ENCODE peak calls at places on chromosomes 2 and 18, in ten cellular contexts. One of them, this sample, is unnamed.

GRCh38 chr18:32891797-32892196 is 119.0 kb upstream of the KLHL14 start:
- DNase-seq in mucosa of descending colon: no peak
- DNase-seq in IMR-90: no peak
- DNase-seq in astrocyte of the cerebellum: no peak
- DNase-seq in astrocyte of the spinal cord: no peak
- DNase-seq in choroid plexus epithelial cell: peak; percentile 9
- DNase-seq in Peyer's patch: no peak
- DNase-seq in cardiac fibroblast: no peak
- DNase-seq in A549: no peak
- DNase-seq in left ventricle myocardium inferior: no peak
- DNase-seq in this sample: no peak

GRCh38 chr2:62319061-62319460 is 123.1 kb downstream of the B3GNT2 start:
- DNase-seq in mucosa of descending colon: no peak
- DNase-seq in IMR-90: no peak
- DNase-seq in astrocyte of the cerebellum: no peak
- DNase-seq in astrocyte of the spinal cord: no peak
- DNase-seq in choroid plexus epithelial cell: no peak
- DNase-seq in Peyer's patch: no peak
- DNase-seq in cardiac fibroblast: no peak
- DNase-seq in A549: no peak
- DNase-seq in left ventricle myocardium inferior: no peak
- DNase-seq in this sample: no peak

GRCh38 chr2:3601561-3602271 is 6.8 kb downstream of the COLEC11 start:
- DNase-seq in mucosa of descending colon: no peak
- DNase-seq in IMR-90: no peak
- DNase-seq in astrocyte of the cerebellum: no peak
- DNase-seq in astrocyte of the spinal cord: no peak
- DNase-seq in choroid plexus epithelial cell: no peak
- DNase-seq in Peyer's patch: no peak
- DNase-seq in cardiac fibroblast: no peak
- DNase-seq in A549: no peak
- DNase-seq in left ventricle myocardium inferior: no peak
- DNase-seq in this sample: no peak

GRCh38 chr2:57868619-57869139 is 177.9 kb upstream of the VRK2 start:
- DNase-seq in mucosa of descending colon: no peak
- DNase-seq in IMR-90: no peak
- DNase-seq in astrocyte of the cerebellum: no peak
- DNase-seq in astrocyte of the spinal cord: no peak
- DNase-seq in choroid plexus epithelial cell: no peak
- DNase-seq in Peyer's patch: no peak
- DNase-seq in cardiac fibroblast: no peak
- DNase-seq in A549: peak; percentile 16
- DNase-seq in left ventricle myocardium inferior: no peak
- DNase-seq in this sample: no peak

GRCh38 chr2:219736196-219736595 is 108.8 kb downstream of the SLC4A3 start:
- DNase-seq in mucosa of descending colon: no peak
- DNase-seq in IMR-90: peak; percentile 81
- DNase-seq in astrocyte of the cerebellum: peak; percentile 78
- DNase-seq in astrocyte of the spinal cord: peak; percentile 80
- DNase-seq in choroid plexus epithelial cell: peak; percentile 85
- DNase-seq in Peyer's patch: no peak
- DNase-seq in cardiac fibroblast: peak; percentile 86
- DNase-seq in A549: peak; percentile 69
- DNase-seq in left ventricle myocardium inferior: no peak
- DNase-seq in this sample: peak; percentile 81

GRCh38 chr18:47204908-47205522 is 28.9 kb upstream of the IER3IP1 start:
- DNase-seq in mucosa of descending colon: peak; percentile 24
- DNase-seq in IMR-90: peak; percentile 27
- DNase-seq in astrocyte of the cerebellum: no peak
- DNase-seq in astrocyte of the spinal cord: peak; percentile 30
- DNase-seq in choroid plexus epithelial cell: peak; percentile 60
- DNase-seq in Peyer's patch: no peak
- DNase-seq in cardiac fibroblast: peak; percentile 56
- DNase-seq in A549: peak; percentile 33
- DNase-seq in left ventricle myocardium inferior: no peak
- DNase-seq in this sample: peak; percentile 42

GRCh38 chr2:55224761-55225261 is 7.3 kb downstream of the CLHC1 start:
- DNase-seq in mucosa of descending colon: no peak
- DNase-seq in IMR-90: no peak
- DNase-seq in astrocyte of the cerebellum: no peak
- DNase-seq in astrocyte of the spinal cord: no peak
- DNase-seq in choroid plexus epithelial cell: peak; percentile 4
- DNase-seq in Peyer's patch: no peak
- DNase-seq in cardiac fibroblast: no peak
- DNase-seq in A549: peak; percentile 37
- DNase-seq in left ventricle myocardium inferior: no peak
- DNase-seq in this sample: peak; percentile 44

GRCh38 chr2:11399113-11399762 is 54.8 kb upstream of the ROCK2 start:
- DNase-seq in mucosa of descending colon: no peak
- DNase-seq in IMR-90: no peak
- DNase-seq in astrocyte of the cerebellum: no peak
- DNase-seq in astrocyte of the spinal cord: no peak
- DNase-seq in choroid plexus epithelial cell: no peak
- DNase-seq in Peyer's patch: no peak
- DNase-seq in cardiac fibroblast: no peak
- DNase-seq in A549: no peak
- DNase-seq in left ventricle myocardium inferior: no peak
- DNase-seq in this sample: no peak

GRCh38 chr2:133213651-133214050 is 354.6 kb downstream of the NCKAP5 start:
- DNase-seq in mucosa of descending colon: no peak
- DNase-seq in IMR-90: peak; percentile 26
- DNase-seq in astrocyte of the cerebellum: no peak
- DNase-seq in astrocyte of the spinal cord: peak; percentile 4
- DNase-seq in choroid plexus epithelial cell: no peak
- DNase-seq in Peyer's patch: no peak
- DNase-seq in cardiac fibroblast: no peak
- DNase-seq in A549: no peak
- DNase-seq in left ventricle myocardium inferior: no peak
- DNase-seq in this sample: no peak

GRCh38 chr2:4763009-4763408 is 929.2 kb upstream of the SOX11 start:
- DNase-seq in mucosa of descending colon: no peak
- DNase-seq in IMR-90: no peak
- DNase-seq in astrocyte of the cerebellum: peak; percentile 3
- DNase-seq in astrocyte of the spinal cord: peak; percentile 20
- DNase-seq in choroid plexus epithelial cell: peak; percentile 35
- DNase-seq in Peyer's patch: no peak
- DNase-seq in cardiac fibroblast: no peak
- DNase-seq in A549: peak; percentile 33
- DNase-seq in left ventricle myocardium inferior: no peak
- DNase-seq in this sample: no peak

GRCh38 chr18:14100503-14101286 is 31.5 kb downstream of the ZNF519 start:
- DNase-seq in mucosa of descending colon: no peak
- DNase-seq in IMR-90: no peak
- DNase-seq in astrocyte of the cerebellum: no peak
- DNase-seq in astrocyte of the spinal cord: no peak
- DNase-seq in choroid plexus epithelial cell: no peak
- DNase-seq in Peyer's patch: no peak
- DNase-seq in cardiac fibroblast: no peak
- DNase-seq in A549: no peak
- DNase-seq in left ventricle myocardium inferior: no peak
- DNase-seq in this sample: no peak

GRCh38 chr18:14106906-14107305 is 25.3 kb downstream of the ZNF519 start:
- DNase-seq in mucosa of descending colon: no peak
- DNase-seq in IMR-90: no peak
- DNase-seq in astrocyte of the cerebellum: no peak
- DNase-seq in astrocyte of the spinal cord: no peak
- DNase-seq in choroid plexus epithelial cell: no peak
- DNase-seq in Peyer's patch: no peak
- DNase-seq in cardiac fibroblast: no peak
- DNase-seq in A549: no peak
- DNase-seq in left ventricle myocardium inferior: no peak
- DNase-seq in this sample: no peak

DNA sequence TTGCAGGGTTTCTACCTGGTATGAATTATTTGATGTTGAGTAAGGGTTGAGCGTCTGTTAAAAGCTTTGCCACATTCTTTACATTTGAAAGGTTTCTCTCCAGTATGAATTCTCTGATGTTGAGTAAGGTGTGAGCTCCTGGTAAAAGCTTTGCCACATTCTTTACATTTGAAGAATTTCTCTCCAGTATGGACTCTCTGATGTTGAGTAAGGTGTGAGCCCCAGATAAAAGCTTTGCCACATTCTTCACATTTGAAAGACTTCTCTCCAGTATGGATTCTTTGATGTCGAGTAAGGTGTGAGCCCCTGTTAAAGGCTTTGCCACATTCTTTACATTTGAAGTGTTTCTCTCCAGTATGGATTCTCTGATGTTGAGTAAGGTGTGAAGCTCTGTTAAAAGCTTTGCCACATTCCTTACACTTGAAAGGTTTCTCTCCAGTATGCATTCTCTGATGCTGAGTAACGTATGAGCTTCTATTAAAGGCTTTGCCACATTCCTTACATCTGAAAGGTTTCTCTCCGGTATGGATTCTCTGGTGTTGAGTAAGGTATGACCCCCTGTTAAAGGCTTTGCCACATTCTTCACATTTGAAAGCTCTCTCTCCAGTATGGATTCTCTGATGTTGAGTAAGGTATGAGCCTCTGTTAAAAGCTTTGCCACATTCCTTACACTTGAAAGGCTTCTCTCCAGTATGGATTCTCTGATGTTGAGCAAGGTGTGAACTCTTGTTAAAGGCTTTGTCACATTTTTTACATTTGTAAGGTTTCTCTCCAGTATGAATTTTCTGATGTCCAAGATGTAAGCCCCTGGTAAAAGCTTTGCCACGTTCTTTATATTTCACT is 27.1 kb downstream of the ZNF519 start:
- DNase-seq in mucosa of descending colon: no peak
- DNase-seq in IMR-90: no peak
- DNase-seq in astrocyte of the cerebellum: no peak
- DNase-seq in astrocyte of the spinal cord: no peak
- DNase-seq in choroid plexus epithelial cell: no peak
- DNase-seq in Peyer's patch: no peak
- DNase-seq in cardiac fibroblast: no peak
- DNase-seq in A549: no peak
- DNase-seq in left ventricle myocardium inferior: no peak
- DNase-seq in this sample: no peak
- H3K4me3 ChIP-seq in mucosa of descending colon: no peak overlapping the region
- H3K4me3 ChIP-seq in IMR-90: no peak overlapping the region
- H3K4me3 ChIP-seq in astrocyte of the cerebellum: no peak overlapping the region
- H3K4me3 ChIP-seq in astrocyte of the spinal cord: no peak overlapping the region
- H3K4me3 ChIP-seq in choroid plexus epithelial cell: no peak overlapping the region
- H3K4me3 ChIP-seq in Peyer's patch: no peak overlapping the region
- H3K4me3 ChIP-seq in cardiac fibroblast: no peak overlapping the region
- H3K4me3 ChIP-seq in A549: no peak overlapping the region
- H3K4me3 ChIP-seq in left ventricle myocardium inferior: no peak overlapping the region
- H3K4me3 ChIP-seq in this sample: no peak overlapping the region

DNA sequence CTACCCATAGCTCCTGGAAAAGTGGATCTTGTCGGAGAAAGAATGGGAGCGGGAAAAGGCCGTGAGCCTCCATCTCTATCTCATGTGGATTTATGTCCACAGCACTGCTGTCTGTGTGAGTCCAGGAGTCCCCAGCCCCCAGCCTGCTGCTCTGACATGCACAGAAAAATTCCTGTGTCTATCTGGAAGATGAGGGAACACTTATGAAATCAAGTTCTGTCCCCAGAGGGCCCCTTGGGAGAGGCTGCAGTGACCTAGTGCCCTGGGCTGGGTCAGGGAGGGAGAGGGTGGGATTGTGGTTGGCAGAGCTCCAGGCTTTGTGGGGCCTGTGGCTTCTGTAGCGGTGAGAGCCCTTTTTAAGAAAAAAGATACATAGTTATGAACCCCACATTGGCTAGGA is 37.6 kb downstream of the HJURP start:
- DNase-seq in mucosa of descending colon: no peak
- DNase-seq in IMR-90: no peak
- DNase-seq in astrocyte of the cerebellum: no peak
- DNase-seq in astrocyte of the spinal cord: no peak
- DNase-seq in choroid plexus epithelial cell: no peak
- DNase-seq in Peyer's patch: peak; percentile 23
- DNase-seq in cardiac fibroblast: no peak
- DNase-seq in A549: no peak
- DNase-seq in left ventricle myocardium inferior: no peak
- DNase-seq in this sample: no peak
- H3K4me3 ChIP-seq in mucosa of descending colon: no peak overlapping the region
- H3K4me3 ChIP-seq in IMR-90: no peak overlapping the region
- H3K4me3 ChIP-seq in astrocyte of the cerebellum: no peak overlapping the region
- H3K4me3 ChIP-seq in astrocyte of the spinal cord: no peak overlapping the region
- H3K4me3 ChIP-seq in choroid plexus epithelial cell: no peak overlapping the region
- H3K4me3 ChIP-seq in Peyer's patch: no peak overlapping the region
- H3K4me3 ChIP-seq in cardiac fibroblast: no peak overlapping the region
- H3K4me3 ChIP-seq in A549: no peak overlapping the region
- H3K4me3 ChIP-seq in left ventricle myocardium inferior: no peak overlapping the region
- H3K4me3 ChIP-seq in this sample: no peak overlapping the region

GRCh38 chr2:25340340-25340886 is 1.3 kb downstream of the DNMT3A start:
- DNase-seq in mucosa of descending colon: peak; percentile 73
- DNase-seq in IMR-90: no peak
- DNase-seq in astrocyte of the cerebellum: no peak
- DNase-seq in astrocyte of the spinal cord: no peak
- DNase-seq in choroid plexus epithelial cell: no peak
- DNase-seq in Peyer's patch: no peak
- DNase-seq in cardiac fibroblast: no peak
- DNase-seq in A549: no peak
- DNase-seq in left ventricle myocardium inferior: peak; percentile 58
- DNase-seq in this sample: no peak
- H3K4me3 ChIP-seq in mucosa of descending colon: peak overlapping the region; percentile 59
- H3K4me3 ChIP-seq in IMR-90: peak overlapping the region; percentile 60
- H3K4me3 ChIP-seq in astrocyte of the cerebellum: peak overlapping the region; percentile 54
- H3K4me3 ChIP-seq in astrocyte of the spinal cord: peak overlapping the region; percentile 44
- H3K4me3 ChIP-seq in choroid plexus epithelial cell: peak overlapping the region; percentile 63
- H3K4me3 ChIP-seq in Peyer's patch: peak overlapping the region; percentile 70
- H3K4me3 ChIP-seq in cardiac fibroblast: peak overlapping the region; percentile 58
- H3K4me3 ChIP-seq in A549: peak overlapping the region; percentile 70
- H3K4me3 ChIP-seq in left ventricle myocardium inferior: peak overlapping the region; percentile 84
- H3K4me3 ChIP-seq in this sample: peak overlapping the region; percentile 42

GRCh38 chr2:70191244-70191735 is 471 bp upstream of the C2orf42 start:
- DNase-seq in mucosa of descending colon: no peak
- DNase-seq in IMR-90: no peak
- DNase-seq in astrocyte of the cerebellum: no peak
- DNase-seq in astrocyte of the spinal cord: no peak
- DNase-seq in choroid plexus epithelial cell: no peak
- DNase-seq in Peyer's patch: no peak
- DNase-seq in cardiac fibroblast: no peak
- DNase-seq in A549: no peak
- DNase-seq in left ventricle myocardium inferior: no peak
- DNase-seq in this sample: no peak
- H3K4me3 ChIP-seq in mucosa of descending colon: no peak overlapping the region
- H3K4me3 ChIP-seq in IMR-90: peak overlapping the region; percentile 34
- H3K4me3 ChIP-seq in astrocyte of the cerebellum: peak overlapping the region; percentile 79
- H3K4me3 ChIP-seq in astrocyte of the spinal cord: peak overlapping the region; percentile 83
- H3K4me3 ChIP-seq in choroid plexus epithelial cell: peak overlapping the region; percentile 77
- H3K4me3 ChIP-seq in Peyer's patch: peak overlapping the region; percentile 58
- H3K4me3 ChIP-seq in cardiac fibroblast: peak overlapping the region; percentile 82
- H3K4me3 ChIP-seq in A549: peak overlapping the region; percentile 75
- H3K4me3 ChIP-seq in left ventricle myocardium inferior: peak overlapping the region; percentile 84
- H3K4me3 ChIP-seq in this sample: peak overlapping the region; percentile 93

DNA sequence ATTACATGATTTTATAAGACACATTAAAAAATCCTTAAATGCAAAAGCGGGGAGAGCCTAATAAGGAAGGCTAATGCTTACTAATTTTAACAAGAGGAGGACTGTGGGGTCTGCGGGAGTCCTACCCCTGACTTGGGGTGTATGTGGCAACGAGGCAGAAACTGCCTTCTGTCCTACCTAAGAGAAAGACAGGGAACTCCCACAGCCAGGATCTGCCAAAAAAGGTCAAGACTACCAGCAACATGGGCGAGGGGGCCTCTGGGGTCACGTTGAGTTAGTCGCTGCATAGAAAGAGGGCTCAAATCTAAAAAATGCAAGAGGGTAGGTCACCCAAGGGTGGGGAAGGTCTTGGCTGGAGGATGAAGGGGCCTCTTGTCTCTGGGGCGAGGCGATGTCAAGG is 529 bp upstream of the AMER3 start:
- DNase-seq in mucosa of descending colon: no peak
- DNase-seq in IMR-90: no peak
- DNase-seq in astrocyte of the cerebellum: no peak
- DNase-seq in astrocyte of the spinal cord: no peak
- DNase-seq in choroid plexus epithelial cell: no peak
- DNase-seq in Peyer's patch: no peak
- DNase-seq in cardiac fibroblast: no peak
- DNase-seq in A549: no peak
- DNase-seq in left ventricle myocardium inferior: no peak
- DNase-seq in this sample: no peak
- H3K4me3 ChIP-seq in mucosa of descending colon: no peak overlapping the region
- H3K4me3 ChIP-seq in IMR-90: no peak overlapping the region
- H3K4me3 ChIP-seq in astrocyte of the cerebellum: no peak overlapping the region
- H3K4me3 ChIP-seq in astrocyte of the spinal cord: no peak overlapping the region
- H3K4me3 ChIP-seq in choroid plexus epithelial cell: no peak overlapping the region
- H3K4me3 ChIP-seq in Peyer's patch: no peak overlapping the region
- H3K4me3 ChIP-seq in cardiac fibroblast: no peak overlapping the region
- H3K4me3 ChIP-seq in A549: no peak overlapping the region
- H3K4me3 ChIP-seq in left ventricle myocardium inferior: no peak overlapping the region
- H3K4me3 ChIP-seq in this sample: no peak overlapping the region

This sample was measured in fibroblast of mammary gland.